ENCODE peak calls at places on chromosome 5, in six cellular contexts. One of them, this sample, is unnamed.

GRCh38 chr5:140344683-140345423 is 1.6 kb downstream of the HBEGF start:
- DNase-seq in astrocyte of the spinal cord: peak; percentile 42
- DNase-seq in endothelial cell of umbilical vein: no peak
- DNase-seq in lung: no peak
- DNase-seq in psoas muscle: peak; percentile 46
- DNase-seq in prostate gland: no peak
- DNase-seq in this sample: no peak

GRCh38 chr5:127951791-127952190 is 131.8 kb upstream of the SLC12A2 start:
- DNase-seq in astrocyte of the spinal cord: no peak
- DNase-seq in endothelial cell of umbilical vein: no peak
- DNase-seq in lung: no peak
- DNase-seq in psoas muscle: no peak
- DNase-seq in prostate gland: no peak
- DNase-seq in this sample: no peak

GRCh38 chr5:155978805-155979204 is 348.2 kb upstream of the SGCD start:
- DNase-seq in astrocyte of the spinal cord: no peak
- DNase-seq in endothelial cell of umbilical vein: no peak
- DNase-seq in lung: no peak
- DNase-seq in psoas muscle: no peak
- DNase-seq in prostate gland: no peak
- DNase-seq in this sample: no peak

GRCh38 chr5:141478321-141478945 is 2.7 kb downstream of the PCDHGC3 start:
- DNase-seq in astrocyte of the spinal cord: peak; percentile 29
- DNase-seq in endothelial cell of umbilical vein: no peak
- DNase-seq in lung: peak; percentile 79
- DNase-seq in psoas muscle: no peak
- DNase-seq in prostate gland: peak; percentile 84
- DNase-seq in this sample: no peak

GRCh38 chr5:58871648-58872242 is 288.9 kb downstream of the RAB3C start:
- DNase-seq in astrocyte of the spinal cord: peak; percentile 49
- DNase-seq in endothelial cell of umbilical vein: peak; percentile 56
- DNase-seq in lung: no peak
- DNase-seq in psoas muscle: no peak
- DNase-seq in prostate gland: no peak
- DNase-seq in this sample: no peak

GRCh38 chr5:57482671-57483106 is at the start of gene ACTBL2:
- DNase-seq in astrocyte of the spinal cord: peak; percentile 83
- DNase-seq in endothelial cell of umbilical vein: no peak
- DNase-seq in lung: no peak
- DNase-seq in psoas muscle: no peak
- DNase-seq in prostate gland: no peak
- DNase-seq in this sample: no peak

GRCh38 chr5:6338871-6339270 is 39.5 kb downstream of the MED10 start:
- DNase-seq in astrocyte of the spinal cord: no peak
- DNase-seq in endothelial cell of umbilical vein: no peak
- DNase-seq in lung: no peak
- DNase-seq in psoas muscle: no peak
- DNase-seq in prostate gland: no peak
- DNase-seq in this sample: no peak

GRCh38 chr5:65203746-65204145 is 278.0 kb downstream of the ADAMTS6 start:
- DNase-seq in astrocyte of the spinal cord: peak; percentile 90
- DNase-seq in endothelial cell of umbilical vein: peak; percentile 24
- DNase-seq in lung: no peak
- DNase-seq in psoas muscle: no peak
- DNase-seq in prostate gland: no peak
- DNase-seq in this sample: no peak

GRCh38 chr5:153794327-153794726 is 244.4 kb downstream of the FAM114A2 start:
- DNase-seq in astrocyte of the spinal cord: no peak
- DNase-seq in endothelial cell of umbilical vein: no peak
- DNase-seq in lung: no peak
- DNase-seq in psoas muscle: no peak
- DNase-seq in prostate gland: no peak
- DNase-seq in this sample: no peak

DNA sequence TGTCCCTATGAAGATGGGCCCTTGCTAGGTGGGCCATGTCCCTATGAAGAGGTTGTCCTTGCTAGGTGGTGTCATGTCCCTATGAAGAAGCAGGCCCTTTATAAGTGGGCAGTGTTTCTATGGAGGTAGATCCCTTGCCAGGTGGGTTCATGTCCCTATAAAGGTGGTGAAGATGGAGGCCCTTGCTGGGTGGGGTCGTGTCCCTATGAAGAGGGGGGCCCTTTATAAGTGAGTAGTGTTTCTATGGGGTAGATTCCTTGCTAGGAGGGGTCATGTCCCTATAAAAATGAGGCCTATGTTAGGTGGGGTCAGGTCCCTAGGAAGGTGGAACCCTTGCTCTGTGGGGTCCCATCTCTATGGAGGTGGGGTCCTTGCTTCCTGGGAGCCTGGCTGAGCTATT is 283.4 kb upstream of the IRX2 start:
- DNase-seq in astrocyte of the spinal cord: no peak
- DNase-seq in endothelial cell of umbilical vein: no peak
- DNase-seq in lung: no peak
- DNase-seq in psoas muscle: no peak
- DNase-seq in prostate gland: no peak
- DNase-seq in this sample: no peak
- H3K4me3 ChIP-seq in astrocyte of the spinal cord: no peak overlapping the region
- H3K4me3 ChIP-seq in endothelial cell of umbilical vein: no peak overlapping the region
- H3K4me3 ChIP-seq in lung: no peak overlapping the region
- H3K4me3 ChIP-seq in psoas muscle: no peak overlapping the region
- H3K4me3 ChIP-seq in prostate gland: no peak overlapping the region
- H3K4me3 ChIP-seq in this sample: no peak overlapping the region

DNA sequence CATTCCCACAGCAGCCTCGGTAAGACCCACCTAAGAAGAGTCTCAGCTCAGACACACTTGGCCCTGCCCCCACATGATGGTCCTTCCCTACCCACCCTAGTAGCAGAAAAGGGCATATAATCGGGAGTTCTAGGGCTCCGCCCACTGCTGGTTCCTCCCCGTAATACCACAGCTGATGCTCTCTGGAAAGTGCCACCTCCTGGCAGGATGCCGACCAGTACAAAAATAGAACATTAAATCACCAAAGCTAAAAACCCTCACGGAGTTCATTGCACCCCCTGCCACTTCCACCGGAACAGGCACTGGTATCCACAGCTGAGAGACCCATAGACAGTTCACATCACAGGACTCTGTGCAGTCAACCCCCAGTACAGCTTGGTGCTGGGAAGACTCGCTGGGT is 271.3 kb downstream of the KIAA0825 start:
- DNase-seq in astrocyte of the spinal cord: no peak
- DNase-seq in endothelial cell of umbilical vein: no peak
- DNase-seq in lung: no peak
- DNase-seq in psoas muscle: no peak
- DNase-seq in prostate gland: no peak
- DNase-seq in this sample: no peak
- H3K4me3 ChIP-seq in astrocyte of the spinal cord: no peak overlapping the region
- H3K4me3 ChIP-seq in endothelial cell of umbilical vein: no peak overlapping the region
- H3K4me3 ChIP-seq in lung: no peak overlapping the region
- H3K4me3 ChIP-seq in psoas muscle: no peak overlapping the region
- H3K4me3 ChIP-seq in prostate gland: no peak overlapping the region
- H3K4me3 ChIP-seq in this sample: no peak overlapping the region

GRCh38 chr5:170576602-170577584 is 73.1 kb downstream of the KCNIP1 start:
- DNase-seq in astrocyte of the spinal cord: peak; percentile 9
- DNase-seq in endothelial cell of umbilical vein: no peak
- DNase-seq in lung: no peak
- DNase-seq in psoas muscle: no peak
- DNase-seq in prostate gland: no peak
- DNase-seq in this sample: no peak
- H3K4me3 ChIP-seq in astrocyte of the spinal cord: no peak overlapping the region
- H3K4me3 ChIP-seq in endothelial cell of umbilical vein: no peak overlapping the region
- H3K4me3 ChIP-seq in lung: no peak overlapping the region
- H3K4me3 ChIP-seq in psoas muscle: no peak overlapping the region
- H3K4me3 ChIP-seq in prostate gland: no peak overlapping the region
- H3K4me3 ChIP-seq in this sample: no peak overlapping the region

GRCh38 chr5:90707698-90708097 is 149.1 kb downstream of the ADGRV1 start:
- DNase-seq in astrocyte of the spinal cord: no peak
- DNase-seq in endothelial cell of umbilical vein: no peak
- DNase-seq in lung: no peak
- DNase-seq in psoas muscle: no peak
- DNase-seq in prostate gland: no peak
- DNase-seq in this sample: no peak
- H3K4me3 ChIP-seq in astrocyte of the spinal cord: no peak overlapping the region
- H3K4me3 ChIP-seq in endothelial cell of umbilical vein: no peak overlapping the region
- H3K4me3 ChIP-seq in lung: no peak overlapping the region
- H3K4me3 ChIP-seq in psoas muscle: no peak overlapping the region
- H3K4me3 ChIP-seq in prostate gland: no peak overlapping the region
- H3K4me3 ChIP-seq in this sample: no peak overlapping the region

GRCh38 chr5:120465281-120465961 is 1.3 kb downstream of the PRR16 start:
- DNase-seq in astrocyte of the spinal cord: peak; percentile 61
- DNase-seq in endothelial cell of umbilical vein: no peak
- DNase-seq in lung: no peak
- DNase-seq in psoas muscle: peak; percentile 39
- DNase-seq in prostate gland: peak; percentile 51
- DNase-seq in this sample: peak; percentile 71

GRCh38 chr5:120463991-120464626 is at the start of gene PRR16:
- DNase-seq in astrocyte of the spinal cord: peak; percentile 70
- DNase-seq in endothelial cell of umbilical vein: peak; percentile 62
- DNase-seq in lung: no peak
- DNase-seq in psoas muscle: peak; percentile 69
- DNase-seq in prostate gland: peak; percentile 42
- DNase-seq in this sample: peak; percentile 89

GRCh38 chr5:120463026-120463770 is 902 bp upstream of the PRR16 start:
- DNase-seq in astrocyte of the spinal cord: no peak
- DNase-seq in endothelial cell of umbilical vein: no peak
- DNase-seq in lung: no peak
- DNase-seq in psoas muscle: no peak
- DNase-seq in prostate gland: no peak
- DNase-seq in this sample: no peak

GRCh38 chr5:120466337-120467006 is 2.4 kb downstream of the PRR16 start:
- DNase-seq in astrocyte of the spinal cord: no peak
- DNase-seq in endothelial cell of umbilical vein: no peak
- DNase-seq in lung: no peak
- DNase-seq in psoas muscle: no peak
- DNase-seq in prostate gland: no peak
- DNase-seq in this sample: no peak

GRCh38 chr5:120464627-120465280 is 654 bp downstream of the PRR16 start:
- DNase-seq in astrocyte of the spinal cord: peak; percentile 63
- DNase-seq in endothelial cell of umbilical vein: peak; percentile 25
- DNase-seq in lung: peak; percentile 32
- DNase-seq in psoas muscle: peak; percentile 56
- DNase-seq in prostate gland: peak; percentile 31
- DNase-seq in this sample: peak; percentile 79
- H3K4me3 ChIP-seq in astrocyte of the spinal cord: peak overlapping the region; percentile 70
- H3K4me3 ChIP-seq in endothelial cell of umbilical vein: peak overlapping the region; percentile 84
- H3K4me3 ChIP-seq in lung: peak overlapping the region; percentile 42
- H3K4me3 ChIP-seq in psoas muscle: peak overlapping the region; percentile 76
- H3K4me3 ChIP-seq in prostate gland: peak overlapping the region; percentile 53
- H3K4me3 ChIP-seq in this sample: peak overlapping the region; percentile 78

GRCh38 chr5:151068571-151069197 is 12.2 kb downstream of the TNIP1 start:
- DNase-seq in astrocyte of the spinal cord: peak; percentile 39
- DNase-seq in endothelial cell of umbilical vein: no peak
- DNase-seq in lung: no peak
- DNase-seq in psoas muscle: peak; percentile 34
- DNase-seq in prostate gland: no peak
- DNase-seq in this sample: no peak
- H3K4me3 ChIP-seq in astrocyte of the spinal cord: no peak overlapping the region
- H3K4me3 ChIP-seq in endothelial cell of umbilical vein: no peak overlapping the region
- H3K4me3 ChIP-seq in lung: no peak overlapping the region
- H3K4me3 ChIP-seq in psoas muscle: peak overlapping the region; percentile 7
- H3K4me3 ChIP-seq in prostate gland: no peak overlapping the region
- H3K4me3 ChIP-seq in this sample: no peak overlapping the region

GRCh38 chr5:113057437-113058052 is 80.9 kb downstream of the DCP2 start:
- DNase-seq in astrocyte of the spinal cord: no peak
- DNase-seq in endothelial cell of umbilical vein: no peak
- DNase-seq in lung: no peak
- DNase-seq in psoas muscle: no peak
- DNase-seq in prostate gland: peak; percentile 68
- DNase-seq in this sample: no peak
- H3K4me3 ChIP-seq in astrocyte of the spinal cord: no peak overlapping the region
- H3K4me3 ChIP-seq in endothelial cell of umbilical vein: no peak overlapping the region
- H3K4me3 ChIP-seq in lung: no peak overlapping the region
- H3K4me3 ChIP-seq in psoas muscle: no peak overlapping the region
- H3K4me3 ChIP-seq in prostate gland: no peak overlapping the region
- H3K4me3 ChIP-seq in this sample: no peak overlapping the region

GRCh38 chr5:137101544-137101943 is 397.6 kb downstream of the SPOCK1 start:
- DNase-seq in astrocyte of the spinal cord: no peak
- DNase-seq in endothelial cell of umbilical vein: peak; percentile 55
- DNase-seq in lung: no peak
- DNase-seq in psoas muscle: no peak
- DNase-seq in prostate gland: no peak
- DNase-seq in this sample: no peak
- H3K4me3 ChIP-seq in astrocyte of the spinal cord: no peak overlapping the region
- H3K4me3 ChIP-seq in endothelial cell of umbilical vein: no peak overlapping the region
- H3K4me3 ChIP-seq in lung: no peak overlapping the region
- H3K4me3 ChIP-seq in psoas muscle: no peak overlapping the region
- H3K4me3 ChIP-seq in prostate gland: no peak overlapping the region
- H3K4me3 ChIP-seq in this sample: no peak overlapping the region

GRCh38 chr5:61614606-61615005 is 282.5 kb downstream of the ZSWIM6 start:
- DNase-seq in astrocyte of the spinal cord: no peak
- DNase-seq in endothelial cell of umbilical vein: no peak
- DNase-seq in lung: no peak
- DNase-seq in psoas muscle: no peak
- DNase-seq in prostate gland: no peak
- DNase-seq in this sample: no peak

GRCh38 chr5:61613679-61614078 is 281.6 kb downstream of the ZSWIM6 start:
- DNase-seq in astrocyte of the spinal cord: no peak
- DNase-seq in endothelial cell of umbilical vein: no peak
- DNase-seq in lung: no peak
- DNase-seq in psoas muscle: no peak
- DNase-seq in prostate gland: no peak
- DNase-seq in this sample: no peak

GRCh38 chr5:61604626-61605025 is 272.6 kb downstream of the ZSWIM6 start:
- DNase-seq in astrocyte of the spinal cord: no peak
- DNase-seq in endothelial cell of umbilical vein: no peak
- DNase-seq in lung: no peak
- DNase-seq in psoas muscle: no peak
- DNase-seq in prostate gland: peak; percentile 22
- DNase-seq in this sample: no peak

DNA sequence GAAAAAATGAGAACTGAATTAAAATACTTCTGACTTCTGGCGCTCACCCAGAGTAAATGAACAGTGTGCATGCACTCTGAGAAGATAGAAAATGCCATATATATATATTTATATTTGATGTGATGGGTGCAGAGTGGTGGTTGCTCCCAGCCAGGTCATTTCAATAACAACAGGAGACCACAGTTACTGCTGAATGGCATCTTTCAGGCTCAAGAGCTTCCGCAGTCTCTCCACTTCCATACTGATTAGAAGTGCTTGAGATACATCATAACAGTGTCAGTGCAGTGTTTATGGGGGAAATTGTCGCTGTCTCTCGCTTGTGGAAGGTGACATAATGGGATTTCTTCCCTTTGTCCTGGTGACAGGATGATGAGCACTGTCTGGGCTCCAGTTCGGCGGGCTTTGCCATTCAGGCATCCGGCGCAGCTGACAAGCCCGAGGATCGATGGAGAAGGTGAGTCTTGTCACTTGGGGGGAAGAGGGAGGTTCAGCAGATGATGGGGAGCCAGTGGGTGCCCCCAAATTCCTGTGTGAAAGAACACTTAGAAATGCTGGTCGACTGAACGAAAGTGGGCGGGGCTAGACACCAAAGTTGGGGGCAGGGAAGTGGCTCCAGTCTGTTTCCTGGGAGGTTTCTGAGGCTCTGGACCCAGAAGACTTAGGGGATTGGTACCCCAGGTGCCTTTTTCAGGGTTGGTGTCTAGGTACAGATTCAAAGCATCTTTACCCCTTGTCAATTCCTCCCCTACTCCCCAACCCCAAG is 278.4 kb downstream of the ZSWIM6 start:
- DNase-seq in astrocyte of the spinal cord: no peak
- DNase-seq in endothelial cell of umbilical vein: no peak
- DNase-seq in lung: no peak
- DNase-seq in psoas muscle: no peak
- DNase-seq in prostate gland: no peak
- DNase-seq in this sample: no peak
- H3K4me3 ChIP-seq in astrocyte of the spinal cord: no peak overlapping the region
- H3K4me3 ChIP-seq in endothelial cell of umbilical vein: no peak overlapping the region
- H3K4me3 ChIP-seq in lung: no peak overlapping the region
- H3K4me3 ChIP-seq in psoas muscle: no peak overlapping the region
- H3K4me3 ChIP-seq in prostate gland: no peak overlapping the region
- H3K4me3 ChIP-seq in this sample: no peak overlapping the region